ENCODE peak calls at places on chromosome 1, in nine cellular contexts. E is progenitor cell of endocrine pancreas, P is DMS153, B is iris pigment epithelial cell, H is substantia nigra, D is IMR-90, F is NCI-H2081, Z is colonic mucosa, O is T-helper 9 cell. G is an unnamed sample.

GRCh38 chr1:221573727-221574126 is 168.2 kb downstream of the DUSP10 start:
- DNase-seq in E (no peak), P (no peak), B (peak), H (no peak), D (no peak), F (peak), Z (no peak), O (no peak), G (no peak)

GRCh38 chr1:7576946-7577657 is 194.0 kb upstream of the VAMP3 start:
- DNase-seq in E (no peak), P (no peak), B (peak), H (no peak), D (peak), F (no peak), Z (no peak), O (no peak), G (no peak)

GRCh38 chr1:219585837-219586465 is 27.0 kb downstream of the ZC3H11B start:
- DNase-seq in E (no peak), P (no peak), B (no peak), H (no peak), D (no peak), F (no peak), Z (no peak), O (no peak), G (no peak)

GRCh38 chr1:150578278-150579109 is 916 bp downstream of the MCL1 start:
- DNase-seq in E (no peak), P (peak), B (peak), H (no peak), D (peak), F (peak), Z (peak), O (no peak), G (peak)

GRCh38 chr1:225445644-225446297 is 17.9 kb upstream of the LBR start:
- DNase-seq in E (no peak), P (no peak), B (peak), H (no peak), D (no peak), F (no peak), Z (peak), O (no peak), G (no peak)

GRCh38 chr1:167440776-167441175 is 77.6 kb downstream of the CD247 start:
- DNase-seq in E (no peak), P (no peak), B (no peak), H (no peak), D (no peak), F (no peak), Z (peak), O (no peak), G (no peak)

GRCh38 chr1:67530071-67530470 is 99.9 kb upstream of the SERBP1 start:
- DNase-seq in E (no peak), P (no peak), B (no peak), H (no peak), D (no peak), F (no peak), Z (no peak), O (no peak), G (no peak)

GRCh38 chr1:207873055-207873890 is 37.7 kb downstream of the CD34 start:
- DNase-seq in E (no peak), P (no peak), B (no peak), H (no peak), D (no peak), F (no peak), Z (no peak), O (no peak), G (no peak)

GRCh38 chr1:21946836-21947587 is 9.9 kb upstream of the HSPG2 start:
- DNase-seq in E (no peak), P (no peak), B (no peak), H (no peak), D (no peak), F (no peak), Z (no peak), O (no peak), G (no peak)